ENCODE peak calls at places on chromosomes 3 and 15, in four cellular contexts. M, I, X and S are unnamed samples.

GRCh38 chr15:77013786-77014136 is 18.8 kb downstream of the PSTPIP1 start:
- DNase-seq in X (peak; percentile 49), M (peak; percentile 24), I (no peak), S (no peak)

GRCh38 chr3:104952587-104952986 is 414.1 kb upstream of the ALCAM start:
- DNase-seq in I (no peak), X (peak; percentile 52), M (no peak), S (no peak)

GRCh38 chr15:26537653-26538052 is 235.2 kb downstream of the GABRB3 start:
- DNase-seq in I (no peak), M (no peak), X (no peak), S (no peak)

GRCh38 chr3:132659370-132660055 is at the start of gene ACAD11:
- DNase-seq in X (peak; percentile 64), M (peak; percentile 59), I (peak; percentile 75), S (peak; percentile 75)

GRCh38 chr3:16477054-16477453 is 36.4 kb downstream of the RFTN1 start:
- DNase-seq in X (no peak), M (no peak), I (no peak), S (no peak)

GRCh38 chr15:77907824-77908751 is 169.4 kb downstream of the TBC1D2B start:
- DNase-seq in I (no peak), X (peak; percentile 78), M (peak; percentile 36), S (no peak)

GRCh38 chr3:48563382-48563918 is at the start of gene UCN2:
- DNase-seq in X (no peak), M (no peak), I (no peak), S (no peak)

GRCh38 chr3:89303721-89304120 is 196.3 kb downstream of the EPHA3 start:
- DNase-seq in M (no peak), I (no peak), X (no peak), S (no peak)

GRCh38 chr3:181533811-181534210 is 177.9 kb upstream of the SOX2 start:
- DNase-seq in I (no peak), X (no peak), M (no peak), S (no peak)

GRCh38 chr3:181530584-181530983 is 181.1 kb upstream of the SOX2 start:
- DNase-seq in X (no peak), I (no peak), M (no peak), S (no peak)

DNA sequence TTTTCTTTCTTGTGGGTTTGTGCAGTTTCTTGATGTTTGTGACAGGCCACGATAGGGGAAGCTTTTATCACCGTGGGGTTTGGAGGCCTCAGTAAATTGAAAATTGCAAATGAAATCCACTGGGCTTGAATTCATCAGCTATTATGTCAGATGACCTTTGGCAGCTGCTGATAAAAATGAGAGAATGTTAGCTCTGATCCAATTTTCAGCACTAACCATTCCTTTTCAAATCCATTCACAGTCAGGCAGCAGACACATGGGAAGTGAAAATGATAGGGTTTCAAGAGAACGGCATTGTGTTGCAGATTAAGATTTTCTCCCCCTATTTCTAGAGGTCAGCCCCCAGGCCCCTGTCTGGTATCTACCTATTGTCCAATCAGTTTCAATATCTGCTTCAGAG is 176.8 kb upstream of the SOX2 start:
- DNase-seq in I (no peak), M (no peak), X (no peak), S (no peak)
- H3K4me3 ChIP-seq in I (no peak overlapping the region), M (no peak overlapping the region), X (no peak overlapping the region), S (no peak overlapping the region)

GRCh38 chr15:92846716-92847115 is 53.4 kb upstream of the CHD2 start:
- DNase-seq in I (no peak), M (no peak), X (no peak), S (no peak)
- H3K4me1 ChIP-seq in I (peaks cover 7% of the 10 kb centered on the region), M (peaks cover 19% of the 10 kb centered on the region), X (peaks cover 11% of the 10 kb centered on the region), S (no peaks in the 10 kb centered on the region)

DNA sequence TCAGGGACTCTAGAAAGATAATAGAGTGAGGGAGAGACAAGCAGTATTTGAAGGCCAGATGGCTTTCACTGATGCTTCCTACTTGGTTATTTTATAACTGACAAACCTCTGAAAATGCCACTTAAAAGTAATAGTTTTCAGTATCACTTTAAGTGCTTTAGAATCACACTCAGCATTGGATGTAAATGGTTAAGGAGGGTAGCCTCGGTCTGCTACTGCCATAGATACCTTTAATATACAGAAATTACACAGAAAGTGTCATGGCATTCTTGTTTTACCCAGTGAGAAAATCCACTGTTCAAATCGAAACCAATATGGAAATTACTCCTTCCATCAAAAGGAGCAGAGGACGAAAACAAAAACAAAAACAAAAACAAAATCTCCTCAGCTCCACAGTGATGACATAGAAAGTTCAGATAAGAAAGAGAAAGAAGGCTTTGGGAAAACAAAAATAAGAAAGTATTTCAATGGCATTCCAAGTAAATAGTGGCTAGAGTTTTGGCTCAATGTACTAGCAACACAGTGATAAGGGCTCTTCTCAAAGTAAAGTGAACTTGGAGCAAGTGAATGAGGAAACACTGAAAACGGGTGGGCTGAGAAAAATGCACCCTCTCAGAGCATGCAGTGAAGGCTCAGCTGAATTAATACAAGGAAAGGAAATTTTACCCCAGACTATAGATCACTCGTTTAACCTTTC is 43.2 kb upstream of the CD47 start:
- DNase-seq in M (no peak), I (no peak), X (no peak), S (no peak)
- H3K4me3 ChIP-seq in M (no peak overlapping the region), I (no peak overlapping the region), X (no peak overlapping the region), S (no peak overlapping the region)

DNA sequence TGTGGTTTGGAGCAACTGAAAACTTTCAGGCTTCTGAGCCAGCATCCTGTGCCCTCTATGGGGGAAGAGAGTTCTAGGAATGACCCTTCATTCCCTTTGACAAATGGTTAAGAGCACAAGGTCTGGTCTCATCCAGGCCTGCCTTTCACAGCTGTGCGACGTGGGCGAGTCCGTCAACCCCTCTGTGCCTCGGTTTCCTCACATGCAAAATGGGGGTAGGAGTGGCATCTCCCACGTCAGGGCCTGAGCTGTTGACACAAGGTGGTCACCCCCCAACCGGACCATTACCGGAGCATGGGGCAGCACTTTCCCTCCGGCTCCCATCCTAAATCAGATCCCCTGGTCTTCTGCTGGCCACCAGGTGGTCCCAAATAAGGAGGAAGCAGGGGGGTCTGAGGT is 70.4 kb downstream of the ATP2B2 start:
- DNase-seq in M (no peak), I (no peak), X (no peak), S (no peak)
- H3K4me1 ChIP-seq in M (no peaks in the 10 kb centered on the region), I (no peaks in the 10 kb centered on the region), X (no peaks in the 10 kb centered on the region), S (no peaks in the 10 kb centered on the region)

DNA sequence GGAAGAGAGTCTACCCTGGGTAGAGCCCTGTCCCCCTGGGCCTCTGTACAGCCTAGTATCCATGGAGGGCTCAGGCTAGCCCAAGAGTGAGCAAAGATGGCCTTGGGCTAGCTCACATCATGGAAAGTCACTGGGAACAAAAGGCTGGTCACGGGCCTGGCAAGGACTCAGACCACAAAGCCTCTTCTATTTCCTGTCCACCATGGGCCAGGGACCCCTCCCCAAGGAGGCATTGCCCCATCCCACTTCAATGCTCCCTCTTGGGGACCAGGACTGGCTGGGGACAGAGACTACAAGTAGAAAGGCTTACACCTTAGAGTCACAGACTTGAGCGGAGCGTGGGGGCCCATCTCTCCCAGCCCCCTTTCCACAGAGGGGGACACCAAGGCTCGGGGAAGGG is 16.9 kb downstream of the DUSP7 start:
- DNase-seq in M (no peak), I (no peak), X (no peak), S (no peak)
- H3K4me3 ChIP-seq in M (no peak overlapping the region), I (no peak overlapping the region), X (no peak overlapping the region), S (no peak overlapping the region)

GRCh38 chr15:68808770-68809169 is 11.9 kb downstream of the ANP32A start:
- DNase-seq in I (no peak), M (no peak), X (no peak), S (no peak)

GRCh38 chr15:68807249-68807648 is 13.4 kb downstream of the ANP32A start:
- DNase-seq in M (no peak), I (no peak), X (no peak), S (no peak)

GRCh38 chr15:68808091-68808490 is 12.6 kb downstream of the ANP32A start:
- DNase-seq in I (no peak), M (no peak), X (no peak), S (no peak)

GRCh38 chr15:68809517-68809916 is 11.2 kb downstream of the ANP32A start:
- DNase-seq in M (no peak), X (no peak), I (no peak), S (no peak)

GRCh38 chr15:68806220-68807105 is 14.2 kb downstream of the ANP32A start:
- DNase-seq in I (no peak), X (no peak), M (no peak), S (no peak)
- H3K4me1 ChIP-seq in I (peaks cover 4% of the 10 kb centered on the region), X (peaks cover 32% of the 10 kb centered on the region), M (no peaks in the 10 kb centered on the region), S (peaks cover 8% of the 10 kb centered on the region)

DNA sequence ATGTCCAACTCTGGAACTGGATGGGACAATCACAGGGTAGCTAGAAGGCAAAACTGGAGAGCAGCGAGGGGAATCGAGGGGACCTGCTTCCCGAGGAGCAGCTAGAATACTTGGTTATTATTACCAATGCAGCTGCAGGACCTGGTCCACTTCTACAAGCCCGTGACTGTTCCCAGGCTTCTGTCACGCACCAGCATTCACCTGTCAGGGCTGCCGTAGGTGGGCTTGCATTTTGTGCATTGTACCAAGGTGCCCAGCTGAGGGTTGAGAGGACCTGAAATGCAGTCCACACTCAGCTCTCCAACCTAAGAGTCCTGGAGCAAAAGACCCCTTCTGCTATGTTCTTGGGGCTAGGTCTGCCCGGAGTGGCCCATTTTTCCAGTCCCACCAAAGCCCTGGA is 2.3 kb downstream of the SEMA4B start:
- DNase-seq in I (no peak), M (no peak), X (no peak), S (no peak)
- H3K4me3 ChIP-seq in I (no peak overlapping the region), M (peak overlapping the region; percentile 4), X (peak overlapping the region; percentile 7), S (no peak overlapping the region)